ENCODE peak calls at places on chromosomes 6 and 20, in ten cellular contexts. T is occipital lobe, Q is T-helper 1 cell, A is NCI-H748 treated with DMSO at 0.1 percent for 48 hours, N is astrocyte of the spinal cord, I is psoas muscle, K is uterus, M is heart left ventricle, J is cardiac muscle cell, D is ELF-1. V is an unnamed sample.

GRCh38 chr6:145749632-145750031 is 14.3 kb upstream of the EPM2A start:
- DNase-seq in T (no peak), M (no peak), A (no peak), K (no peak), N (peak), J (peak), D (no peak), I (no peak), Q (no peak), V (no peak)

GRCh38 chr6:90194371-90194841 is 102.2 kb downstream of the BACH2 start:
- DNase-seq in K (no peak), M (no peak), Q (no peak), D (no peak), I (no peak), N (peak), T (peak), A (no peak), J (no peak), V (no peak)

GRCh38 chr6:32627831-32628230 is 9.4 kb upstream of the HLA-DQA1 start:
- DNase-seq in T (no peak), J (peak), D (no peak), N (peak), A (no peak), I (no peak), M (peak), K (no peak), Q (peak), V (no peak)

GRCh38 chr6:45772886-45773285 is 242.8 kb downstream of the CLIC5 start:
- DNase-seq in I (no peak), K (no peak), Q (no peak), A (no peak), D (no peak), J (no peak), N (no peak), T (no peak), M (no peak), V (no peak)

GRCh38 chr6:90040931-90041330 is 146.7 kb downstream of the GJA10 start:
- DNase-seq in D (no peak), Q (no peak), M (no peak), T (no peak), A (no peak), K (no peak), N (no peak), I (no peak), J (no peak), V (no peak)

GRCh38 chr6:148203970-148204369 is 138.7 kb upstream of the SASH1 start:
- DNase-seq in A (no peak), K (no peak), J (peak), M (peak), I (no peak), N (peak), Q (peak), T (no peak), D (peak), V (no peak)

GRCh38 chr20:23541330-23541729 is 27.0 kb downstream of the CST9L start:
- DNase-seq in K (no peak), J (no peak), D (no peak), N (no peak), T (no peak), I (no peak), A (no peak), M (no peak), Q (no peak), V (no peak)

GRCh38 chr6:43120938-43121913 is 45.1 kb downstream of the PTK7 start:
- DNase-seq in Q (no peak), I (peak), J (peak), T (no peak), K (peak), D (peak), A (no peak), M (no peak), N (peak), V (no peak)

GRCh38 chr6:108920751-108921150 is 72.5 kb downstream of the ARMC2 start:
- DNase-seq in A (no peak), T (no peak), M (no peak), J (no peak), Q (no peak), D (peak), K (no peak), N (no peak), I (no peak), V (no peak)

GRCh38 chr6:134453792-134454510 is 136.0 kb upstream of the SGK1 start:
- DNase-seq in D (peak), K (no peak), N (no peak), Q (no peak), M (no peak), T (no peak), I (no peak), A (peak), J (no peak), V (peak)

GRCh38 chr20:38935285-38935684 is 9.1 kb downstream of the FAM83D start:
- DNase-seq in N (peak), Q (no peak), M (no peak), T (no peak), A (no peak), D (no peak), J (peak), I (no peak), K (no peak), V (no peak)

GRCh38 chr6:106757722-106758467 is 128.5 kb downstream of the QRSL1 start:
- DNase-seq in K (no peak), N (no peak), D (no peak), A (no peak), T (no peak), Q (no peak), I (no peak), J (no peak), M (no peak), V (peak)

GRCh38 chr6:112289039-112289566 is 34.7 kb upstream of the LAMA4 start:
- DNase-seq in Q (no peak), D (peak), J (peak), N (peak), I (peak), A (no peak), M (peak), T (no peak), K (peak), V (peak)

GRCh38 chr6:113489946-113490345 is 367.2 kb upstream of the MARCKS start:
- DNase-seq in J (no peak), A (no peak), K (no peak), Q (no peak), I (no peak), N (no peak), D (no peak), M (no peak), T (no peak), V (no peak)

GRCh38 chr20:25178563-25179438 is 16.7 kb upstream of the ENTPD6 start:
- DNase-seq in Q (no peak), A (peak), N (peak), I (no peak), J (peak), K (peak), D (peak), T (no peak), M (no peak), V (peak)

GRCh38 chr6:161373905-161374451 is 100.1 kb upstream of the AGPAT4 start:
- DNase-seq in T (peak), N (peak), Q (peak), J (peak), D (peak), A (peak), K (peak), I (peak), M (peak), V (peak)

GRCh38 chr6:168071620-168072019 is 7.4 kb downstream of the FRMD1 start:
- DNase-seq in K (no peak), M (no peak), D (peak), Q (no peak), A (no peak), T (no peak), I (no peak), N (no peak), J (no peak), V (no peak)

GRCh38 chr6:21900730-21901129 is 307.2 kb downstream of the SOX4 start:
- DNase-seq in M (no peak), K (peak), N (peak), D (no peak), A (no peak), T (no peak), I (no peak), Q (no peak), J (peak), V (no peak)

GRCh38 chr6:14092861-14093789 is 24.4 kb upstream of the CD83 start:
- DNase-seq in A (no peak), N (peak), J (no peak), D (no peak), T (no peak), Q (no peak), K (peak), I (no peak), M (no peak), V (peak)

GRCh38 chr6:111605100-111605748 is 454 bp downstream of the TRAF3IP2 start:
- DNase-seq in K (peak), T (peak), N (peak), I (peak), A (no peak), J (peak), M (peak), Q (peak), D (peak), V (no peak)

GRCh38 chr6:98828991-98829411 is 5.4 kb upstream of the POU3F2 start:
- DNase-seq in D (no peak), A (peak), T (no peak), Q (no peak), M (no peak), N (no peak), J (no peak), K (no peak), I (no peak), V (no peak)

GRCh38 chr20:61523145-61523544 is 271.1 kb downstream of the CDH4 start:
- DNase-seq in J (no peak), A (no peak), I (no peak), Q (no peak), D (no peak), K (no peak), N (no peak), M (no peak), T (no peak), V (no peak)

GRCh38 chr20:52747736-52748135 is 224.4 kb upstream of the TSHZ2 start:
- DNase-seq in Q (no peak), N (no peak), T (no peak), I (no peak), A (no peak), J (peak), D (peak), K (no peak), M (peak), V (no peak)

V was measured in NCI-H2029.